ENCODE peak calls at places on chromosomes 12 and 14, in seven cellular contexts. I, M, Q, O, N, P and X are unnamed samples.

GRCh38 chr12:51405801-51406207 is 14.6 kb upstream of the GALNT6 start:
- DNase-seq in I (no peak), M (no peak), Q (no peak), O (no peak), N (no peak), P (no peak), X (no peak)

GRCh38 chr12:2609020-2609419 is 185.8 kb upstream of the FKBP4 start:
- DNase-seq in I (no peak), M (peak), Q (no peak), O (no peak), N (no peak), P (no peak), X (no peak)

GRCh38 chr12:109831929-109832328 is 1.3 kb downstream of the TRPV4 start:
- DNase-seq in I (no peak), M (no peak), Q (no peak), O (no peak), N (no peak), P (no peak), X (no peak)

GRCh38 chr14:102907303-102907844 is 15.1 kb upstream of the AMN start:
- DNase-seq in I (no peak), M (no peak), Q (no peak), O (no peak), N (no peak), P (no peak), X (no peak)

GRCh38 chr14:89469210-89470198 is 52.5 kb upstream of the FOXN3 start:
- DNase-seq in I (no peak), M (no peak), Q (no peak), O (no peak), N (no peak), P (no peak), X (no peak)

GRCh38 chr12:82438356-82438755 is 80.0 kb downstream of the METTL25 start:
- DNase-seq in I (no peak), M (no peak), Q (no peak), O (no peak), N (peak), P (no peak), X (peak)

GRCh38 chr14:101183376-101184103 is 280.0 kb upstream of the RTL1 start:
- DNase-seq in I (peak), M (no peak), Q (no peak), O (no peak), N (no peak), P (peak), X (no peak)

GRCh38 chr14:86780461-86780860 is 1212.5 kb downstream of the GALC start:
- DNase-seq in I (no peak), M (no peak), Q (no peak), O (no peak), N (no peak), P (no peak), X (no peak)

GRCh38 chr14:28901631-28902030 is 135.0 kb downstream of the FOXG1 start:
- DNase-seq in I (no peak), M (no peak), Q (no peak), O (no peak), N (no peak), P (no peak), X (no peak)

GRCh38 chr12:115943630-115944391 is 333.7 kb downstream of the MED13L start:
- DNase-seq in I (peak), M (no peak), Q (no peak), O (no peak), N (no peak), P (no peak), X (no peak)

GRCh38 chr14:64654072-64654899 is 49.9 kb upstream of the PLEKHG3 start:
- DNase-seq in I (no peak), M (peak), Q (no peak), O (no peak), N (peak), P (no peak), X (peak)

GRCh38 chr14:91778217-91778616 is 46.3 kb upstream of the CATSPERB start:
- DNase-seq in I (no peak), M (no peak), Q (no peak), O (no peak), N (no peak), P (no peak), X (no peak)

GRCh38 chr12:106541201-106541600 is 41.6 kb upstream of the RFX4 start:
- DNase-seq in I (no peak), M (no peak), Q (no peak), O (no peak), N (no peak), P (no peak), X (no peak)

GRCh38 chr12:41932470-41932991 is 212.1 kb downstream of the GXYLT1 start:
- DNase-seq in I (peak), M (peak), Q (peak), O (peak), N (no peak), P (peak), X (no peak)

GRCh38 chr14:73741876-73742519 is 27.8 kb upstream of the PNMA1 start:
- DNase-seq in I (no peak), M (no peak), Q (no peak), O (no peak), N (no peak), P (no peak), X (no peak)

GRCh38 chr14:26966942-26967341 is 369.1 kb upstream of the NOVA1 start:
- DNase-seq in I (peak), M (peak), Q (peak), O (no peak), N (peak), P (no peak), X (peak)

GRCh38 chr14:92563359-92563758 is 49.8 kb downstream of the RIN3 start:
- DNase-seq in I (no peak), M (peak), Q (no peak), O (peak), N (peak), P (no peak), X (no peak)

GRCh38 chr12:121575952-121576615 is 4.7 kb downstream of the KDM2B start:
- DNase-seq in I (no peak), M (no peak), Q (no peak), O (no peak), N (peak), P (no peak), X (no peak)

GRCh38 chr14:100854435-100854834 is 28.5 kb downstream of the MEG3 start:
- DNase-seq in I (no peak), M (no peak), Q (no peak), O (no peak), N (no peak), P (no peak), X (no peak)

GRCh38 chr14:33588771-33589170 is 362.1 kb downstream of the EGLN3 start:
- DNase-seq in I (no peak), M (no peak), Q (no peak), O (no peak), N (peak), P (no peak), X (no peak)

GRCh38 chr12:40286583-40286982 is 61.8 kb downstream of the LRRK2 start:
- DNase-seq in I (no peak), M (no peak), Q (no peak), O (no peak), N (peak), P (no peak), X (peak)

GRCh38 chr14:86513564-86513963 is 983.6 kb downstream of the FLRT2 start:
- DNase-seq in I (no peak), M (no peak), Q (no peak), O (no peak), N (no peak), P (no peak), X (no peak)

GRCh38 chr12:32240833-32241232 is 134.2 kb downstream of the BICD1 start:
- DNase-seq in I (no peak), M (peak), Q (no peak), O (peak), N (peak), P (no peak), X (peak)

GRCh38 chr12:51524386-51524901 is 66.6 kb upstream of the SCN8A start:
- DNase-seq in I (no peak), M (no peak), Q (no peak), O (no peak), N (no peak), P (no peak), X (no peak)

GRCh38 chr12:70467908-70468733 is 102.0 kb downstream of the KCNMB4 start:
- DNase-seq in I (no peak), M (no peak), Q (no peak), O (no peak), N (peak), P (no peak), X (no peak)

GRCh38 chr12:50221228-50222008 is 54.2 kb upstream of the CERS5 start:
- DNase-seq in I (no peak), M (peak), Q (no peak), O (no peak), N (peak), P (no peak), X (peak)

GRCh38 chr12:4387607-4388006 is 8.1 kb upstream of the FGF23 start:
- DNase-seq in I (no peak), M (no peak), Q (no peak), O (no peak), N (no peak), P (no peak), X (no peak)

GRCh38 chr12:6532051-6532926 is 2.0 kb upstream of the GAPDH start:
- DNase-seq in I (peak), M (peak), Q (no peak), O (peak), N (peak), P (no peak), X (peak)

GRCh38 chr12:124509300-124509675 is 58.1 kb downstream of the NCOR2 start:
- DNase-seq in I (no peak), M (no peak), Q (no peak), O (no peak), N (no peak), P (no peak), X (no peak)

DNA sequence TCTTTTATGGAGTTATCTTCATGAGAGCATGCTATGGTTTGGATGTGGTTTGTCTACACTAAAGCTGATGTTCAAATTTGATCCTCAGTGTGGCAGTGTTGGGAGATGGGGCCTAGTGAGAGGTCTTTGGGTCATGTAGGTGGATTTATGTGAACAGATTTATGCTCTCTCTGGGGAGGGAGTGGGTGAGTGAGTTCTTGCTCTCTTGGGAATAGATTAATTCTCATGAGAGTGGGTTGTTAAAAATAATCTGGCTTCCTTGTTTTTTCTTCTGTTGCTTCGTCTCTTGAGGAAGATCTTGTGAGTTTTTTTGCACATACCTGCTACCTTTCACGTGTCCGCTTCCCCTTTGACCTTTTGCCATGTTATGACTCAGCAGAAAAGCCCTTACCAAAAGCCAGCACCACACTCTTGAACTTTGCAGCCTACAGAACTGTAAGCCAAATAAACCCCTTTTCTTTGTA is 20.5 kb downstream of the DERA start:
- DNase-seq in I (no peak), M (no peak), Q (no peak), O (no peak), N (no peak), P (no peak), X (no peak)
- TF ChIP-seq CTCF in I (no peak), M (no peak), Q (no peak), O (no peak), N (no peak), P (no peak), X (no peak)

DNA sequence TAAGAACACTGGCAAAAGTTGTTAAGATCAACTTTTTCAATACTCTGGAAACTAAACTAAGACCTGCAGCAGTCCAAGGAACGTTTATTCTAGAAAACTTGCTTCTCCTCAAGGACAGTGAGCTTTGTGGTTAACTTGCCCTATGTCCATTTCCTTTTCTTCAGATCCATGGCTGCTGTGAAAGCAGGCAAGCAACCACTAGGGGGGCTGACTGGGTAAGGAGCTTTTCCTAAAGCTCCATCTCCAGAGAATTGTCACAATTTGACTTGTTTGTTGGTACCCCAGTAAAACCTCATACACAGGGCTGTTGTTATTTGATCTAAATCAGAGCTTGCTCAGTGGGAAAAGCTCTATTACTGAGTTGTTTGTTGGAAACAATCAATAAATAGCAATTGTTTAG is 10.1 kb upstream of the RPL10L start:
- DNase-seq in I (no peak), M (no peak), Q (no peak), O (no peak), N (peak), P (no peak), X (peak)
- TF ChIP-seq CTCF in I (no peak), M (peak), Q (no peak), O (no peak), N (peak), P (no peak), X (no peak)

DNA sequence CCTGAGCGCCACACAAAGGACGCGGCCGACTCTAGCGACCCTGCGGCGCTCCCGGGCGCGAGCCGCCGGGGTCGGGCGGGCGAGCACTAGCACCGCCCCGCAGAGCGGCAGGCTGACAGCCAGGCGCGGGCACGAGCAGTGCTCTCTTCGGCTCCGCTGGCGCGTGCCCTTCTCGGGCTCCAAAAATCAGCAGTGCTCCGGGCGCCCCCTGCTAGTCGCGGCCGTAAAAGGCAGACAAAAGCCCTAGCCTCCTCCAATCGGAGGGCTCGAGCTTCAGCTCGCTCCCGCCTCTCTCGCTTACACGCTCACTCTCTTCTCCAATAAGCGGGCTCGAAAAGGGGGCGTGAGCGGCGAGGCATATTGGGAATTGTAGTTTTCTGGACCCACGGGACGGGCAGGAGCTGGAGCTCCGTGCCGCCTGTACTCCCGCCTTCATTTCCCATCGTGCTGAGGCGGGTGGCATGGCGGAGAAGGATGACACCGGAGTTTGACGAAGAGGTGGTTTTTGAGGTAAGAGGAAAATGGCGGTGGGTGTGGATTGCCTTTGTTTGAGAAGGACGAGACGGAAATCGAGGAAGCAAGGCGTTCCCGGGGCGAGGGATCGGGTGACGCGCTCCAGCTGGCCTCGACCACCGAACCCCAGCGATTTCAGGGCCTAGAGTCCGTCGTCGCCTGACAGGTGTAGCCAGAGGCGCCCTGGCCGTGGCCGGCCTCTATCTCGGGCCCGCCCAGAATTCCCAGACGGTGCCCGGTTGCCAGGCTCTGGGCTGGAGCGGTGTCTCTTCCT is at the start of the genes FGD6 and VEZT:
- DNase-seq in I (peak), M (peak), Q (peak), O (peak), N (peak), P (peak), X (peak)
- TF ChIP-seq CTCF in I (peak), M (peak), Q (no peak), O (peak), N (peak), P (peak), X (peak)

GRCh38 chr14:97298775-97299174 is 501.6 kb downstream of the VRK1 start:
- DNase-seq in I (no peak), M (no peak), Q (no peak), O (no peak), N (no peak), P (no peak), X (no peak)

GRCh38 chr14:97301931-97302559 is 504.9 kb downstream of the VRK1 start:
- DNase-seq in I (no peak), M (no peak), Q (no peak), O (no peak), N (no peak), P (no peak), X (no peak)

GRCh38 chr14:97299661-97300060 is 502.5 kb downstream of the VRK1 start:
- DNase-seq in I (peak), M (no peak), Q (no peak), O (no peak), N (no peak), P (no peak), X (peak)

GRCh38 chr14:97295108-97295710 is 498.0 kb downstream of the VRK1 start:
- DNase-seq in I (no peak), M (no peak), Q (no peak), O (no peak), N (no peak), P (no peak), X (no peak)

DNA sequence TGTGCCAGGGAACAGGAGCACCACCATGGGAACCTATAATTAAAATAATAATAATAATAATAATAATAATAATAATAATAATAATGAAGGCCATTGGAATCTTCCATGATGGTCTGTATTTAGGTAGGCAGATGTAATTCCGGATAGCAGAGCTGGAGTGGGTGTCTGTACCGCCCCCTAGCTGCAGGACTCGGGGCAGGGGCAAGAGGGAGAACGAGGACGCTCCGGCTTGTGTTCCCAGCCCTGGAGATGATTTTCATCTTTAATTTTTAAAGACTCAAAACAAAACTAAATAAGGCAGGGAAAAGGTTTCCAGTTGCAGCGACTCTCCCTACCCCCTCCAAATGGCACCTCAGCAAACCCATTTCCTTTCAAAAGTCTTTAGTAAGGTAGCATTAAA is 501.1 kb downstream of the VRK1 start:
- DNase-seq in I (no peak), M (no peak), Q (no peak), O (no peak), N (no peak), P (no peak), X (no peak)
- TF ChIP-seq CTCF in I (no peak), M (no peak), Q (no peak), O (no peak), N (no peak), P (no peak), X (peak)